ENCODE peak calls at places on chromosomes 2 and 18, in four cellular contexts. One of them, this sample, is unnamed.

GRCh38 chr2:174633621-174633927 is 36.0 kb upstream of the WIPF1 start:
- DNase-seq in HCT116: no peak
- DNase-seq in Peyer's patch: no peak
- DNase-seq in IMR-90: no peak
- DNase-seq in this sample: no peak

GRCh38 chr2:118527571-118527970 is 319.9 kb downstream of the EN1 start:
- DNase-seq in HCT116: no peak
- DNase-seq in Peyer's patch: no peak
- DNase-seq in IMR-90: no peak
- DNase-seq in this sample: no peak

GRCh38 chr2:119246884-119247843 is 23.5 kb downstream of the STEAP3 start:
- DNase-seq in HCT116: no peak
- DNase-seq in Peyer's patch: no peak
- DNase-seq in IMR-90: no peak
- DNase-seq in this sample: no peak

GRCh38 chr2:236859896-236860295 is 225.8 kb upstream of the COPS8 start:
- DNase-seq in HCT116: no peak
- DNase-seq in Peyer's patch: no peak
- DNase-seq in IMR-90: no peak
- DNase-seq in this sample: no peak

GRCh38 chr2:126880262-126880800 is 18.4 kb upstream of the TEX51 start:
- DNase-seq in HCT116: no peak
- DNase-seq in Peyer's patch: peak; percentile 25
- DNase-seq in IMR-90: no peak
- DNase-seq in this sample: no peak

GRCh38 chr2:19556648-19557047 is 198.2 kb upstream of the OSR1 start:
- DNase-seq in HCT116: no peak
- DNase-seq in Peyer's patch: no peak
- DNase-seq in IMR-90: no peak
- DNase-seq in this sample: no peak

GRCh38 chr18:49890041-49890440 is 76.7 kb upstream of the ACAA2 start:
- DNase-seq in HCT116: no peak
- DNase-seq in Peyer's patch: no peak
- DNase-seq in IMR-90: no peak
- DNase-seq in this sample: no peak

GRCh38 chr2:212998629-212999359 is 152.6 kb downstream of the IKZF2 start:
- DNase-seq in HCT116: no peak
- DNase-seq in Peyer's patch: no peak
- DNase-seq in IMR-90: peak; percentile 50
- DNase-seq in this sample: no peak

GRCh38 chr2:58925676-58926081 is 684.6 kb upstream of the FANCL start:
- DNase-seq in HCT116: no peak
- DNase-seq in Peyer's patch: no peak
- DNase-seq in IMR-90: peak; percentile 46
- DNase-seq in this sample: peak; percentile 7

GRCh38 chr18:9364242-9364641 is 29.7 kb downstream of the TWSG1 start:
- DNase-seq in HCT116: peak; percentile 84
- DNase-seq in Peyer's patch: no peak
- DNase-seq in IMR-90: no peak
- DNase-seq in this sample: no peak

GRCh38 chr2:221570321-221571107 is 1.6 kb downstream of the EPHA4 start:
- DNase-seq in HCT116: no peak
- DNase-seq in Peyer's patch: peak; percentile 50
- DNase-seq in IMR-90: peak; percentile 31
- DNase-seq in this sample: no peak

GRCh38 chr2:45823723-45824206 is 172.3 kb downstream of the PRKCE start:
- DNase-seq in HCT116: no peak
- DNase-seq in Peyer's patch: no peak
- DNase-seq in IMR-90: no peak
- DNase-seq in this sample: no peak

GRCh38 chr2:192195548-192196418 is 1.1 kb upstream of the TMEFF2 start:
- DNase-seq in HCT116: no peak
- DNase-seq in Peyer's patch: no peak
- DNase-seq in IMR-90: peak; percentile 15
- DNase-seq in this sample: no peak

GRCh38 chr2:177242136-177242987 is 22.2 kb downstream of the NFE2L2 start:
- DNase-seq in HCT116: peak; percentile 83
- DNase-seq in Peyer's patch: no peak
- DNase-seq in IMR-90: peak; percentile 95
- DNase-seq in this sample: peak; percentile 43

GRCh38 chr2:165560377-165560988 is 91.0 kb downstream of the CSRNP3 start:
- DNase-seq in HCT116: no peak
- DNase-seq in Peyer's patch: no peak
- DNase-seq in IMR-90: no peak
- DNase-seq in this sample: no peak

GRCh38 chr2:10405441-10405840 is 42.7 kb downstream of the ODC1 start:
- DNase-seq in HCT116: no peak
- DNase-seq in Peyer's patch: no peak
- DNase-seq in IMR-90: peak; percentile 95
- DNase-seq in this sample: no peak

GRCh38 chr2:67451086-67451832 is 54.1 kb downstream of the ETAA1 start:
- DNase-seq in HCT116: no peak
- DNase-seq in Peyer's patch: no peak
- DNase-seq in IMR-90: peak; percentile 85
- DNase-seq in this sample: no peak

GRCh38 chr2:42935692-42936631 is 143.6 kb upstream of the HAAO start:
- DNase-seq in HCT116: no peak
- DNase-seq in Peyer's patch: no peak
- DNase-seq in IMR-90: no peak
- DNase-seq in this sample: no peak

GRCh38 chr18:80009661-80010550 is 21.5 kb upstream of the TXNL4A start:
- DNase-seq in HCT116: peak; percentile 75
- DNase-seq in Peyer's patch: no peak
- DNase-seq in IMR-90: peak; percentile 98
- DNase-seq in this sample: no peak

GRCh38 chr18:61870151-61870550 is 22.7 kb downstream of the RNF152 start:
- DNase-seq in HCT116: no peak
- DNase-seq in Peyer's patch: no peak
- DNase-seq in IMR-90: peak; percentile 92
- DNase-seq in this sample: no peak

GRCh38 chr2:10498525-10499274 is 50.6 kb upstream of the ODC1 start:
- DNase-seq in HCT116: no peak
- DNase-seq in Peyer's patch: peak; percentile 18
- DNase-seq in IMR-90: no peak
- DNase-seq in this sample: no peak

GRCh38 chr18:46152808-46153617 is 48.8 kb downstream of the HAUS1 start:
- DNase-seq in HCT116: no peak
- DNase-seq in Peyer's patch: no peak
- DNase-seq in IMR-90: no peak
- DNase-seq in this sample: no peak

GRCh38 chr2:29452036-29452435 is 336.8 kb downstream of the CLIP4 start:
- DNase-seq in HCT116: no peak
- DNase-seq in Peyer's patch: no peak
- DNase-seq in IMR-90: no peak
- DNase-seq in this sample: no peak
- H3K27me3 ChIP-seq in HCT116: peaks cover 50% of the 10 kb centered on the region
- H3K27me3 ChIP-seq in Peyer's patch: no peaks in the 10 kb centered on the region
- H3K27me3 ChIP-seq in IMR-90: no peaks in the 10 kb centered on the region
- H3K27me3 ChIP-seq in this sample: no peaks in the 10 kb centered on the region

GRCh38 chr2:102103992-102104871 is 38.3 kb upstream of the IL1R1 start:
- DNase-seq in HCT116: no peak
- DNase-seq in Peyer's patch: peak; percentile 77
- DNase-seq in IMR-90: peak; percentile 94
- DNase-seq in this sample: peak; percentile 28
- TF ChIP-seq POLR2A in HCT116: no peak
- TF ChIP-seq POLR2A in Peyer's patch: no peak
- TF ChIP-seq POLR2A in IMR-90: peak; percentile 68
- TF ChIP-seq POLR2A in this sample: no peak

DNA sequence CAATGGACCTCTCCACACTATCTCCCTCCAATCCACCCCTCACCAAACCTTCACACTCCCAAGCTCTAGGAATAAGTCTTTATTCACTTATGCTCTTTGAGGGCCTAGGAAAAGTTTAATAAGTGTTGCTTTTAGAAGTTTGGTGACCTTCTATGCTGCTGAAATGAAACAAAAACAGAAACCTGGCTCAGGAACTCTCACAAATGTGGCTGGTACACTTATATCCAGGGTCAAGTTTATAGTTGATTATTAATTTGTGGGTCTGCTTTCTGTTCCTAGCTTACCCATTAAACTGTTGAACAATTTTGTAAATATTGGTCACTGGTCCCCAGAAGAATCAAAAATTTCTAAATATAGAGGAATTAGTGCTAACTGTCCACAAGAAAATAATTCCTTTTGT is 14.2 kb upstream of the ANKRD44 start:
- DNase-seq in HCT116: no peak
- DNase-seq in Peyer's patch: no peak
- DNase-seq in IMR-90: no peak
- DNase-seq in this sample: no peak
- H3K4me1 ChIP-seq in HCT116: no peaks in the 10 kb centered on the region
- H3K4me1 ChIP-seq in Peyer's patch: no peaks in the 10 kb centered on the region
- H3K4me1 ChIP-seq in IMR-90: peaks cover 2% of the 10 kb centered on the region
- H3K4me1 ChIP-seq in this sample: peaks cover 12% of the 10 kb centered on the region

GRCh38 chr2:176080540-176081355 is 3.0 kb downstream of the EVX2 start:
- DNase-seq in HCT116: no peak
- DNase-seq in Peyer's patch: no peak
- DNase-seq in IMR-90: no peak
- DNase-seq in this sample: no peak

GRCh38 chr2:176079285-176079830 is 4.4 kb downstream of the EVX2 start:
- DNase-seq in HCT116: no peak
- DNase-seq in Peyer's patch: no peak
- DNase-seq in IMR-90: no peak
- DNase-seq in this sample: no peak

GRCh38 chr2:176081451-176081992 is 2.2 kb downstream of the EVX2 start:
- DNase-seq in HCT116: no peak
- DNase-seq in Peyer's patch: no peak
- DNase-seq in IMR-90: no peak
- DNase-seq in this sample: no peak

GRCh38 chr2:176078440-176079284 is 5.1 kb downstream of the EVX2 start:
- DNase-seq in HCT116: no peak
- DNase-seq in Peyer's patch: no peak
- DNase-seq in IMR-90: no peak
- DNase-seq in this sample: no peak

GRCh38 chr2:176079851-176080539 is 3.8 kb downstream of the EVX2 start:
- DNase-seq in HCT116: peak; percentile 59
- DNase-seq in Peyer's patch: no peak
- DNase-seq in IMR-90: peak; percentile 30
- DNase-seq in this sample: no peak
- H3K27me3 ChIP-seq in HCT116: no peaks in the 10 kb centered on the region
- H3K27me3 ChIP-seq in Peyer's patch: no peaks in the 10 kb centered on the region
- H3K27me3 ChIP-seq in IMR-90: peaks cover 85% of the 10 kb centered on the region
- H3K27me3 ChIP-seq in this sample: peaks cover 28% of the 10 kb centered on the region

GRCh38 chr2:170928824-170929685 is at the start of gene GORASP2:
- DNase-seq in HCT116: peak; percentile 99
- DNase-seq in Peyer's patch: peak; percentile 99
- DNase-seq in IMR-90: peak; percentile 100
- DNase-seq in this sample: peak; percentile 99
- TF ChIP-seq POLR2A in HCT116: peak; percentile 71
- TF ChIP-seq POLR2A in Peyer's patch: peak; percentile 88
- TF ChIP-seq POLR2A in IMR-90: peak; percentile 98
- TF ChIP-seq POLR2A in this sample: peak; percentile 71

GRCh38 chr2:46913471-46914381 is 1.9 kb downstream of the MCFD2 start:
- DNase-seq in HCT116: peak; percentile 27
- DNase-seq in Peyer's patch: peak; percentile 60
- DNase-seq in IMR-90: peak; percentile 78
- DNase-seq in this sample: no peak
- H3K4me1 ChIP-seq in HCT116: peaks cover 81% of the 10 kb centered on the region
- H3K4me1 ChIP-seq in Peyer's patch: peaks cover 6% of the 10 kb centered on the region
- H3K4me1 ChIP-seq in IMR-90: peaks cover 14% of the 10 kb centered on the region
- H3K4me1 ChIP-seq in this sample: no peaks in the 10 kb centered on the region

GRCh38 chr2:176122633-176123482 is at the start of gene HOXD9:
- DNase-seq in HCT116: no peak
- DNase-seq in Peyer's patch: peak; percentile 77
- DNase-seq in IMR-90: no peak
- DNase-seq in this sample: peak; percentile 65
- H3K27me3 ChIP-seq in HCT116: no peaks in the 10 kb centered on the region
- H3K27me3 ChIP-seq in Peyer's patch: no peaks in the 10 kb centered on the region
- H3K27me3 ChIP-seq in IMR-90: peaks cover 90% of the 10 kb centered on the region
- H3K27me3 ChIP-seq in this sample: peaks cover 10% of the 10 kb centered on the region

GRCh38 chr2:232415138-232415690 is 8.6 kb downstream of the ALPG start:
- DNase-seq in HCT116: no peak
- DNase-seq in Peyer's patch: no peak
- DNase-seq in IMR-90: no peak
- DNase-seq in this sample: no peak
- TF ChIP-seq POLR2A in HCT116: no peak
- TF ChIP-seq POLR2A in Peyer's patch: no peak
- TF ChIP-seq POLR2A in IMR-90: no peak
- TF ChIP-seq POLR2A in this sample: no peak

DNA sequence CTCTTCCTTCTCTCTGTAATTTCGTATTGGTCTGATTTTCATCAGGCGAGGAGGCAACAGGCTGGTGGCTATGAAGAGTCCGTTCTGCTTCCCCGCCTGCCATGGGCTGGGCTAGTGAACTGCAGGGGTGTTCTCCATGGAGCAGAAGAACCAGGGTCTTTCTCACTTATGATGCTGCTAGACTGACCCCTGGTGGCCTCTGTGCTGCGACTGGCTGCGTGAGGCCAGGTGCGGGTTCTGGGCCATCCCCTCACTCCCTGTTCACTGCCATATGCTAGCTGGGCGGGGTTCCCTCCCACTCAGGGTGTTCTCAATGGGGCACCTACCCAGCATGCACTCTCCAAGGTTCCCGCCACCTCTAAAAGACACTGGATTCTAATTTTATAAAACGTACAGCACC is 35.0 kb downstream of the ZAP70 start:
- DNase-seq in HCT116: no peak
- DNase-seq in Peyer's patch: peak; percentile 80
- DNase-seq in IMR-90: no peak
- DNase-seq in this sample: no peak
- H3K4me1 ChIP-seq in HCT116: peaks cover 10% of the 10 kb centered on the region
- H3K4me1 ChIP-seq in Peyer's patch: no peaks in the 10 kb centered on the region
- H3K4me1 ChIP-seq in IMR-90: peaks cover 11% of the 10 kb centered on the region
- H3K4me1 ChIP-seq in this sample: no peaks in the 10 kb centered on the region